ENCODE peak calls at places on chromosomes 16 and 17, in seven cellular contexts. P is thyroid gland; O is mucosa of gallbladder; C is stimulated activated CD4-positive, alpha-beta T cell treated with anti-CD3 and anti-CD28 coated beads, TNF-alpha, amount 100 ng/mL, for 48 hours; W is activated T-helper 1 cell treated with Interleukin-2 at 50 U/mL for 16 hours; R is iris pigment epithelial cell; A is hypothalamus. Y is an unnamed sample.

GRCh38 chr16:27618611-27619380 is 68.9 kb downstream of the KATNIP start:
- DNase-seq in P (peak), O (no peak), C (no peak), W (no peak), R (peak), A (no peak), Y (no peak)

GRCh38 chr16:82192665-82193064 is 22.6 kb upstream of the MPHOSPH6 start:
- DNase-seq in P (no peak), O (no peak), C (peak), W (no peak), R (peak), A (no peak), Y (no peak)

GRCh38 chr16:49602201-49603041 is 228.8 kb downstream of the C16orf78 start:
- DNase-seq in P (peak), O (no peak), C (no peak), W (no peak), R (no peak), A (no peak), Y (no peak)

GRCh38 chr16:69193860-69194259 is 6.9 kb downstream of the SNTB2 start:
- DNase-seq in P (no peak), O (no peak), C (no peak), W (no peak), R (peak), A (no peak), Y (no peak)

GRCh38 chr17:70804161-70804560 is 634.8 kb downstream of the KCNJ2 start:
- DNase-seq in P (peak), O (no peak), C (no peak), W (no peak), R (peak), A (no peak), Y (no peak)

GRCh38 chr16:57167951-57168350 is 17.9 kb downstream of the PSME3IP1 start:
- DNase-seq in P (peak), O (peak), C (no peak), W (no peak), R (peak), A (no peak), Y (no peak)

GRCh38 chr17:41133880-41134735 is 6.2 kb downstream of the KRTAP4-6 start:
- DNase-seq in P (no peak), O (no peak), C (no peak), W (no peak), R (peak), A (no peak), Y (no peak)

GRCh38 chr16:65838001-65838400 is 528.5 kb upstream of the CDH5 start:
- DNase-seq in P (no peak), O (no peak), C (no peak), W (no peak), R (no peak), A (no peak), Y (no peak)

GRCh38 chr17:47192549-47192948 is 3.5 kb upstream of the CDC27 start:
- DNase-seq in P (no peak), O (no peak), C (no peak), W (no peak), R (peak), A (no peak), Y (no peak)

GRCh38 chr17:54666559-54666958 is 234.1 kb upstream of the TOM1L1 start:
- DNase-seq in P (no peak), O (no peak), C (no peak), W (no peak), R (no peak), A (no peak), Y (no peak)

GRCh38 chr17:77440571-77440981 is 299.8 kb downstream of the SEC14L1 start:
- DNase-seq in P (no peak), O (no peak), C (no peak), W (no peak), R (no peak), A (no peak), Y (no peak)

GRCh38 chr17:17021194-17021863 is 20.9 kb upstream of the MPRIP start:
- DNase-seq in P (peak), O (peak), C (no peak), W (no peak), R (no peak), A (no peak), Y (no peak)

GRCh38 chr17:29195465-29196081 is 15.4 kb upstream of the MYO18A start:
- DNase-seq in P (no peak), O (no peak), C (no peak), W (no peak), R (peak), A (no peak), Y (no peak)

GRCh38 chr16:10971560-10971961 is 27.2 kb downstream of the CLEC16A start:
- DNase-seq in P (peak), O (peak), C (no peak), W (no peak), R (peak), A (peak), Y (no peak)

GRCh38 chr16:47061204-47061603 is 82.5 kb downstream of the NETO2 start:
- DNase-seq in P (no peak), O (no peak), C (no peak), W (no peak), R (no peak), A (no peak), Y (no peak)

GRCh38 chr17:6398955-6399354 is 36.0 kb downstream of the AIPL1 start:
- DNase-seq in P (no peak), O (no peak), C (no peak), W (no peak), R (no peak), A (no peak), Y (no peak)

GRCh38 chr17:12342609-12343248 is 322.1 kb downstream of the MAP2K4 start:
- DNase-seq in P (peak), O (peak), C (peak), W (no peak), R (peak), A (no peak), Y (no peak)

GRCh38 chr16:12613131-12613991 is 190.3 kb downstream of the CPPED1 start:
- DNase-seq in P (no peak), O (peak), C (peak), W (no peak), R (peak), A (no peak), Y (no peak)

GRCh38 chr16:88497561-88498420 is 44.7 kb downstream of the ZFPM1 start:
- DNase-seq in P (no peak), O (no peak), C (no peak), W (no peak), R (peak), A (no peak), Y (peak)

GRCh38 chr17:77822302-77823030 is 136.0 kb upstream of the TNRC6C start:
- DNase-seq in P (no peak), O (no peak), C (no peak), W (no peak), R (no peak), A (no peak), Y (no peak)

GRCh38 chr16:31202402-31203385 is at the start of gene PYCARD:
- DNase-seq in P (peak), O (peak), C (no peak), W (no peak), R (peak), A (no peak), Y (no peak)

GRCh38 chr17:57152916-57153528 is 68.0 kb downstream of the AKAP1 start:
- DNase-seq in P (no peak), O (no peak), C (no peak), W (no peak), R (no peak), A (no peak), Y (no peak)